ENCODE peak calls at places on chromosomes 6 and 20, in five cellular contexts. One of them, this sample, is unnamed.

GRCh38 chr6:142721213-142721920 is 223.6 kb downstream of the HIVEP2 start:
- DNase-seq in lung: no peak
- DNase-seq in choroid plexus epithelial cell: no peak
- DNase-seq in astrocyte: no peak
- DNase-seq in AG04450: no peak
- DNase-seq in this sample: no peak

GRCh38 chr6:2739335-2739734 is 11.4 kb downstream of the MYLK4 start:
- DNase-seq in choroid plexus epithelial cell: peak; percentile 70
- DNase-seq in AG04450: peak; percentile 38
- DNase-seq in astrocyte: peak; percentile 73
- DNase-seq in lung: no peak
- DNase-seq in this sample: peak; percentile 17

GRCh38 chr20:37524859-37525708 is 2.6 kb downstream of the BLCAP start:
- DNase-seq in AG04450: no peak
- DNase-seq in astrocyte: peak; percentile 54
- DNase-seq in lung: no peak
- DNase-seq in choroid plexus epithelial cell: no peak
- DNase-seq in this sample: peak; percentile 96

GRCh38 chr20:53773792-53774371 is 180.2 kb upstream of the ZNF217 start:
- DNase-seq in astrocyte: peak; percentile 98
- DNase-seq in lung: no peak
- DNase-seq in choroid plexus epithelial cell: peak; percentile 97
- DNase-seq in AG04450: peak; percentile 78
- DNase-seq in this sample: peak; percentile 97

GRCh38 chr6:34583461-34583860 is 27.3 kb upstream of the SPDEF start:
- DNase-seq in AG04450: no peak
- DNase-seq in choroid plexus epithelial cell: no peak
- DNase-seq in lung: no peak
- DNase-seq in astrocyte: no peak
- DNase-seq in this sample: no peak

GRCh38 chr6:4344317-4344899 is 209.0 kb upstream of the ECI2 start:
- DNase-seq in choroid plexus epithelial cell: peak; percentile 70
- DNase-seq in lung: no peak
- DNase-seq in astrocyte: no peak
- DNase-seq in AG04450: no peak
- DNase-seq in this sample: peak; percentile 77

GRCh38 chr6:39791311-39791710 is 865 bp upstream of the DAAM2 start:
- DNase-seq in astrocyte: peak; percentile 5
- DNase-seq in lung: peak; percentile 35
- DNase-seq in choroid plexus epithelial cell: no peak
- DNase-seq in AG04450: no peak
- DNase-seq in this sample: no peak

GRCh38 chr6:99592900-99593299 is 13.7 kb upstream of the PRDM13 start:
- DNase-seq in choroid plexus epithelial cell: peak; percentile 20
- DNase-seq in AG04450: no peak
- DNase-seq in astrocyte: no peak
- DNase-seq in lung: no peak
- DNase-seq in this sample: peak; percentile 51

GRCh38 chr6:90397929-90398674 is 101.5 kb upstream of the BACH2 start:
- DNase-seq in astrocyte: peak; percentile 17
- DNase-seq in AG04450: no peak
- DNase-seq in lung: no peak
- DNase-seq in choroid plexus epithelial cell: peak; percentile 32
- DNase-seq in this sample: peak; percentile 64

GRCh38 chr20:19453781-19454310 is 241.4 kb downstream of the SLC24A3 start:
- DNase-seq in astrocyte: no peak
- DNase-seq in AG04450: no peak
- DNase-seq in lung: no peak
- DNase-seq in choroid plexus epithelial cell: no peak
- DNase-seq in this sample: no peak

GRCh38 chr6:13624871-13625288 is 9.7 kb downstream of the NOL7 start:
- DNase-seq in lung: no peak
- DNase-seq in choroid plexus epithelial cell: peak; percentile 66
- DNase-seq in astrocyte: no peak
- DNase-seq in AG04450: no peak
- DNase-seq in this sample: peak; percentile 55

GRCh38 chr6:98769546-98769945 is 64.8 kb upstream of the POU3F2 start:
- DNase-seq in AG04450: no peak
- DNase-seq in lung: no peak
- DNase-seq in astrocyte: peak; percentile 40
- DNase-seq in choroid plexus epithelial cell: peak; percentile 12
- DNase-seq in this sample: peak; percentile 54

GRCh38 chr6:56364482-56365313 is 117.3 kb upstream of the COL21A1 start:
- DNase-seq in AG04450: no peak
- DNase-seq in choroid plexus epithelial cell: peak; percentile 62
- DNase-seq in astrocyte: peak; percentile 87
- DNase-seq in lung: no peak
- DNase-seq in this sample: no peak

GRCh38 chr20:16393836-16394235 is 179.4 kb downstream of the KIF16B start:
- DNase-seq in lung: no peak
- DNase-seq in AG04450: no peak
- DNase-seq in astrocyte: no peak
- DNase-seq in choroid plexus epithelial cell: no peak
- DNase-seq in this sample: no peak

GRCh38 chr6:150336299-150336698 is 32.5 kb upstream of the IYD start:
- DNase-seq in astrocyte: peak; percentile 90
- DNase-seq in choroid plexus epithelial cell: peak; percentile 20
- DNase-seq in lung: no peak
- DNase-seq in AG04450: no peak
- DNase-seq in this sample: peak; percentile 94

GRCh38 chr20:26276811-26277210 is 580.2 kb upstream of the ZNF337 start:
- DNase-seq in AG04450: no peak
- DNase-seq in lung: no peak
- DNase-seq in choroid plexus epithelial cell: peak; percentile 3
- DNase-seq in astrocyte: peak; percentile 2
- DNase-seq in this sample: no peak

GRCh38 chr6:57262901-57263694 is 41.0 kb upstream of the RAB23 start:
- DNase-seq in lung: no peak
- DNase-seq in choroid plexus epithelial cell: peak; percentile 94
- DNase-seq in AG04450: peak; percentile 84
- DNase-seq in astrocyte: peak; percentile 99
- DNase-seq in this sample: peak; percentile 49

GRCh38 chr20:39518649-39519048 is 556.5 kb downstream of the DHX35 start:
- DNase-seq in AG04450: no peak
- DNase-seq in choroid plexus epithelial cell: no peak
- DNase-seq in astrocyte: no peak
- DNase-seq in lung: no peak
- DNase-seq in this sample: no peak

GRCh38 chr6:101208152-101208551 is 185.4 kb upstream of the GRIK2 start:
- DNase-seq in astrocyte: no peak
- DNase-seq in AG04450: no peak
- DNase-seq in lung: no peak
- DNase-seq in choroid plexus epithelial cell: no peak
- DNase-seq in this sample: no peak

GRCh38 chr6:4280721-4281120 is 145.3 kb upstream of the ECI2 start:
- DNase-seq in lung: no peak
- DNase-seq in choroid plexus epithelial cell: peak; percentile 93
- DNase-seq in astrocyte: peak; percentile 91
- DNase-seq in AG04450: peak; percentile 66
- DNase-seq in this sample: peak; percentile 93

GRCh38 chr20:53238121-53238660 is 266.0 kb downstream of the TSHZ2 start:
- DNase-seq in lung: no peak
- DNase-seq in AG04450: no peak
- DNase-seq in astrocyte: peak; percentile 52
- DNase-seq in choroid plexus epithelial cell: no peak
- DNase-seq in this sample: no peak

GRCh38 chr20:3161316-3162079 is 1.8 kb upstream of the FASTKD5 start:
- DNase-seq in lung: no peak
- DNase-seq in astrocyte: no peak
- DNase-seq in choroid plexus epithelial cell: no peak
- DNase-seq in AG04450: no peak
- DNase-seq in this sample: no peak

GRCh38 chr6:36243562-36244212 is 26.2 kb upstream of the PNPLA1 start:
- DNase-seq in astrocyte: no peak
- DNase-seq in AG04450: no peak
- DNase-seq in choroid plexus epithelial cell: no peak
- DNase-seq in lung: no peak
- DNase-seq in this sample: no peak

GRCh38 chr6:20554326-20554725 is 20.1 kb downstream of the CDKAL1 start:
- DNase-seq in AG04450: no peak
- DNase-seq in choroid plexus epithelial cell: peak; percentile 47
- DNase-seq in astrocyte: no peak
- DNase-seq in lung: no peak
- DNase-seq in this sample: no peak

GRCh38 chr6:166671434-166672061 is 44.5 kb upstream of the RPS6KA2 start:
- DNase-seq in lung: no peak
- DNase-seq in AG04450: no peak
- DNase-seq in choroid plexus epithelial cell: peak; percentile 17
- DNase-seq in astrocyte: peak; percentile 40
- DNase-seq in this sample: no peak

GRCh38 chr6:125790403-125791150 is at the start of gene NCOA7:
- DNase-seq in choroid plexus epithelial cell: peak; percentile 79
- DNase-seq in lung: peak; percentile 79
- DNase-seq in AG04450: no peak
- DNase-seq in astrocyte: peak; percentile 59
- DNase-seq in this sample: peak; percentile 45

GRCh38 chr6:98957440-98957839 is 9.7 kb upstream of the FBXL4 start:
- DNase-seq in AG04450: peak; percentile 38
- DNase-seq in lung: no peak
- DNase-seq in astrocyte: peak; percentile 78
- DNase-seq in choroid plexus epithelial cell: peak; percentile 70
- DNase-seq in this sample: peak; percentile 68

GRCh38 chr20:56845546-56846081 is 216.5 kb downstream of the TFAP2C start:
- DNase-seq in astrocyte: no peak
- DNase-seq in lung: no peak
- DNase-seq in AG04450: no peak
- DNase-seq in choroid plexus epithelial cell: no peak
- DNase-seq in this sample: no peak

GRCh38 chr6:33974030-33974429 is 170.2 kb upstream of the MLN start:
- DNase-seq in choroid plexus epithelial cell: no peak
- DNase-seq in astrocyte: no peak
- DNase-seq in AG04450: no peak
- DNase-seq in lung: no peak
- DNase-seq in this sample: no peak

GRCh38 chr6:34065470-34066283 is 80.2 kb downstream of the GRM4 start:
- DNase-seq in lung: no peak
- DNase-seq in AG04450: no peak
- DNase-seq in astrocyte: no peak
- DNase-seq in choroid plexus epithelial cell: no peak
- DNase-seq in this sample: no peak

GRCh38 chr20:2692036-2692885 is at the start of gene EBF4:
- DNase-seq in astrocyte: no peak
- DNase-seq in choroid plexus epithelial cell: peak; percentile 10
- DNase-seq in lung: no peak
- DNase-seq in AG04450: no peak
- DNase-seq in this sample: no peak

GRCh38 chr6:43944908-43945777 is 175.1 kb downstream of the VEGFA start:
- DNase-seq in choroid plexus epithelial cell: peak; percentile 38
- DNase-seq in lung: no peak
- DNase-seq in astrocyte: peak; percentile 43
- DNase-seq in AG04450: no peak
- DNase-seq in this sample: no peak

GRCh38 chr6:156423829-156424228 is 353.3 kb upstream of the ARID1B start:
- DNase-seq in choroid plexus epithelial cell: no peak
- DNase-seq in astrocyte: no peak
- DNase-seq in lung: no peak
- DNase-seq in AG04450: no peak
- DNase-seq in this sample: no peak

DNA sequence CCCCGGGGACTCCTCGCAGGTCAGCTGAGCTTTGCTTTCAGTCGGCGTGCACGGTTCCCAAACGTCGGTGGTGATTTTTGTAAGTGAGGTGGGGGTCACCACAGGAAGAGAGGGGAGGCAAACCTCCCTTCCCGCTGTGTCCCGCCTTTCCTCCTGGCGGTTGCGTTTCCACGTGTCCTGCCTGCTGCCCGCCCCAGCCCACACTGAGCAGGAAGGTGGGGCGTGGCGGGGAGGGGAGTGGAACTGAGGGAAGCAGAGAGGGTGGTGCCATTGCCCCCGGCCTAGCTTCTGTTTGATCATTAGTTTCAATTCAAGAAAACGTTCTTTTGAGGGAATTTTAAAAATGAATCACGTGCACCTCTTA is 30.1 kb upstream of the AFDN start:
- DNase-seq in lung: peak; percentile 29
- DNase-seq in choroid plexus epithelial cell: no peak
- DNase-seq in AG04450: no peak
- DNase-seq in astrocyte: no peak
- DNase-seq in this sample: no peak
- TF ChIP-seq CTCF in lung: no peak
- TF ChIP-seq CTCF in choroid plexus epithelial cell: no peak
- TF ChIP-seq CTCF in AG04450: no peak
- TF ChIP-seq CTCF in astrocyte: no peak
- TF ChIP-seq CTCF in this sample: no peak

GRCh38 chr6:164419099-164419498 is 890.3 kb downstream of the C6orf118 start:
- DNase-seq in astrocyte: no peak
- DNase-seq in lung: no peak
- DNase-seq in choroid plexus epithelial cell: no peak
- DNase-seq in AG04450: no peak
- DNase-seq in this sample: no peak

GRCh38 chr6:164417537-164417936 is 891.9 kb downstream of the C6orf118 start:
- DNase-seq in astrocyte: no peak
- DNase-seq in lung: no peak
- DNase-seq in AG04450: no peak
- DNase-seq in choroid plexus epithelial cell: peak; percentile 14
- DNase-seq in this sample: no peak

GRCh38 chr6:164412566-164412965 is 896.8 kb downstream of the C6orf118 start:
- DNase-seq in astrocyte: no peak
- DNase-seq in AG04450: no peak
- DNase-seq in choroid plexus epithelial cell: no peak
- DNase-seq in lung: no peak
- DNase-seq in this sample: no peak

GRCh38 chr6:164414695-164415094 is 894.7 kb downstream of the C6orf118 start:
- DNase-seq in lung: no peak
- DNase-seq in AG04450: no peak
- DNase-seq in choroid plexus epithelial cell: no peak
- DNase-seq in astrocyte: no peak
- DNase-seq in this sample: no peak

GRCh38 chr6:164415832-164416563 is 893.4 kb downstream of the C6orf118 start:
- DNase-seq in choroid plexus epithelial cell: peak; percentile 20
- DNase-seq in astrocyte: no peak
- DNase-seq in AG04450: no peak
- DNase-seq in lung: no peak
- DNase-seq in this sample: no peak
- H3K4me3 ChIP-seq in choroid plexus epithelial cell: peak overlapping the region; percentile 47
- H3K4me3 ChIP-seq in astrocyte: peak overlapping the region; percentile 18
- H3K4me3 ChIP-seq in AG04450: no peak overlapping the region
- H3K4me3 ChIP-seq in lung: no peak overlapping the region
- H3K4me3 ChIP-seq in this sample: no peak overlapping the region

DNA sequence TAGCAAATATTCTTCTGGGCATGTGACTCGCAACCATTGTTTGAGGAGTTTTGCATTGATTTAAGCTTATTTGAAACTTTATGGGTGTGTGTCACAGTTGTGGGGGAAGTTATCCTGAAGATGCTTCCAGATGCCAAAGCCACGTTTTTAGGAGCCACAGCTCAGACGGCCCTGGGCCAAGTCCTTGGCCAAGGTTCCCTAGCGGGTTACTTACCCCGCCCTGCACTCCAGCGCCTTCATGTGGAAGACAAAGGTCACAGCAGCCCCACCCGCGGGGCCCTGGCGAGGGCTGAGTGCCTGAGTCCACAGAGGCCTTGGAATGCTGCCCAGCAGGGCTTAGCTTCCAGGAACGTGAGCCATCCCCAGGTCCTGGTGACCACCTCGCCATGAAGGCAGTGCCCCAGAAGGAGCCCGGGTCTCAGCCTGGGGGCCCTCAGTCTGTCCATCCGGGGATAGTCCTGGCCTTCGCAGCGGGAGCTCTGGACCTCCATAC is 308.3 kb downstream of the CDH4 start:
- DNase-seq in astrocyte: peak; percentile 31
- DNase-seq in lung: no peak
- DNase-seq in AG04450: no peak
- DNase-seq in choroid plexus epithelial cell: peak; percentile 13
- DNase-seq in this sample: no peak
- TF ChIP-seq CTCF in astrocyte: peak; percentile 8
- TF ChIP-seq CTCF in lung: no peak
- TF ChIP-seq CTCF in AG04450: peak; percentile 15
- TF ChIP-seq CTCF in choroid plexus epithelial cell: peak; percentile 22
- TF ChIP-seq CTCF in this sample: no peak

GRCh38 chr6:31203345-31203979 is 33.0 kb upstream of the POU5F1 start:
- DNase-seq in AG04450: no peak
- DNase-seq in choroid plexus epithelial cell: peak; percentile 55
- DNase-seq in lung: no peak
- DNase-seq in astrocyte: peak; percentile 71
- DNase-seq in this sample: peak; percentile 98
- H3K4me3 ChIP-seq in AG04450: peak overlapping the region; percentile 60
- H3K4me3 ChIP-seq in choroid plexus epithelial cell: peak overlapping the region; percentile 54
- H3K4me3 ChIP-seq in lung: no peak overlapping the region
- H3K4me3 ChIP-seq in astrocyte: peak overlapping the region; percentile 64
- H3K4me3 ChIP-seq in this sample: peak overlapping the region; percentile 32

This sample was measured in bronchial epithelial cell.